ENCODE peak calls at places on chromosome 20, in ten cellular contexts. S, Z, X, A, D, N, B, L, K and W are unnamed samples.
A peak's percentile ranks its signal among the peaks of the same experiment; 100 is the strongest.

GRCh38 chr20:48827880-48828733 is at the start of gene PREX1:
- DNase-seq in D (peak; percentile 44), N (peak; percentile 75), B (no peak), Z (peak; percentile 18), S (peak; percentile 97), X (peak; percentile 48), A (peak; percentile 70), L (peak; percentile 80), K (peak; percentile 79), W (peak; percentile 66)

GRCh38 chr20:21534453-21534852 is 20.6 kb upstream of the NKX2-2 start:
- DNase-seq in S (no peak), A (no peak), N (no peak), Z (peak; percentile 96), K (no peak), B (no peak), D (no peak), L (no peak), X (no peak), W (no peak)

GRCh38 chr20:50004175-50004574 is 21.4 kb downstream of the SNAI1 start:
- DNase-seq in A (no peak), D (no peak), K (no peak), B (no peak), L (no peak), Z (no peak), N (no peak), S (no peak), X (no peak), W (no peak)

GRCh38 chr20:31894980-31895675 is 24.7 kb downstream of the TTLL9 start:
- DNase-seq in K (peak; percentile 22), N (no peak), S (peak; percentile 55), X (peak; percentile 60), B (no peak), D (peak; percentile 47), A (no peak), L (peak; percentile 52), Z (no peak), W (peak; percentile 63)

GRCh38 chr20:57620274-57620990 is at the start of gene ZBP1:
- DNase-seq in A (peak; percentile 35), D (peak; percentile 84), Z (no peak), N (peak; percentile 51), S (no peak), B (no peak), L (peak; percentile 41), X (no peak), K (no peak), W (peak; percentile 27)

GRCh38 chr20:21609981-21610380 is 95.5 kb upstream of the PAX1 start:
- DNase-seq in S (no peak), N (no peak), K (no peak), Z (no peak), D (no peak), X (no peak), A (no peak), B (no peak), L (no peak), W (no peak)

GRCh38 chr20:41177636-41178035 is 40.3 kb downstream of the PLCG1 start:
- DNase-seq in L (peak; percentile 81), Z (no peak), S (no peak), K (peak; percentile 94), D (no peak), B (no peak), X (no peak), A (no peak), N (no peak), W (no peak)

GRCh38 chr20:49865559-49865958 is 49.8 kb downstream of the SPATA2 start:
- DNase-seq in S (no peak), A (no peak), D (no peak), N (no peak), Z (no peak), L (no peak), K (no peak), B (no peak), X (no peak), W (no peak)

GRCh38 chr20:60262967-60263603 is 304.9 kb downstream of the CDH26 start:
- DNase-seq in A (peak; percentile 32), Z (no peak), K (no peak), N (peak; percentile 47), D (no peak), X (no peak), L (peak; percentile 43), S (no peak), B (no peak), W (no peak)

GRCh38 chr20:8601542-8601912 is 467.4 kb upstream of the PLCB4 start:
- DNase-seq in D (no peak), X (no peak), L (no peak), N (no peak), B (no peak), A (no peak), K (no peak), Z (no peak), S (no peak), W (no peak)

GRCh38 chr20:24692429-24693190 is 223.2 kb downstream of the SYNDIG1 start:
- DNase-seq in S (no peak), N (no peak), D (no peak), L (no peak), Z (no peak), X (no peak), B (no peak), K (no peak), A (no peak), W (peak; percentile 1)